ENCODE peak calls at places on chromosomes 1 and 21, in four cellular contexts. N, F, I and L are unnamed samples.

GRCh38 chr1:163399976-163400375 is 78.2 kb downstream of the NUF2 start:
- DNase-seq in F (no peak), I (peak; percentile 17), N (no peak), L (no peak)

GRCh38 chr1:22371408-22371807 is 80.2 kb upstream of the ZBTB40 start:
- DNase-seq in F (no peak), N (no peak), I (no peak), L (no peak)

GRCh38 chr1:15820478-15820877 is 13.0 kb upstream of the UQCRHL start:
- DNase-seq in F (peak; percentile 3), I (no peak), N (no peak), L (no peak)

GRCh38 chr1:108692724-108693655 is 880 bp downstream of the PRPF38B start:
- DNase-seq in F (peak; percentile 68), N (peak; percentile 86), I (no peak), L (peak; percentile 84)

GRCh38 chr1:23171181-23171755 is 2.6 kb upstream of the LUZP1 start:
- DNase-seq in F (no peak), N (no peak), I (no peak), L (no peak)

GRCh38 chr1:40389871-40390560 is 16.5 kb downstream of the SMAP2 start:
- DNase-seq in F (no peak), N (peak; percentile 98), I (no peak), L (peak; percentile 93)

GRCh38 chr1:231020816-231021215 is 19.2 kb downstream of the FAM89A start:
- DNase-seq in F (no peak), N (peak; percentile 12), I (no peak), L (peak; percentile 98)

GRCh38 chr1:209046935-209047334 is 536.6 kb upstream of the CAMK1G start:
- DNase-seq in F (no peak), I (no peak), N (no peak), L (no peak)

GRCh38 chr1:94792473-94792875 is 27.7 kb upstream of the SLC44A3 start:
- DNase-seq in I (no peak), F (peak; percentile 42), N (peak; percentile 27), L (peak; percentile 59)

GRCh38 chr1:194935864-194936263 is 1672.4 kb downstream of the KCNT2 start:
- DNase-seq in F (no peak), I (no peak), N (no peak), L (no peak)

GRCh38 chr1:17922833-17923232 is 167.7 kb downstream of the ACTL8 start:
- DNase-seq in N (peak; percentile 15), I (no peak), F (no peak), L (peak; percentile 23)

GRCh38 chr21:31110430-31110829 is 72.2 kb upstream of the KRTAP19-8 start:
- DNase-seq in N (no peak), F (no peak), I (no peak), L (no peak)

GRCh38 chr1:116971965-116972675 is 29.4 kb upstream of the CD101 start:
- DNase-seq in N (no peak), F (no peak), I (no peak), L (peak; percentile 18)